ENCODE peak calls at places on chromosomes 3 and 15, in seven cellular contexts. P is sigmoid colon, N is esophagus muscularis mucosa, C is stomach, A is transverse colon, B is HepG2, E is SK-N-SH. X is an unnamed sample.

GRCh38 chr15:39479916-39480315 is 101.0 kb upstream of the THBS1 start:
- DNase-seq in B (no peak), A (no peak), C (no peak), E (no peak), N (peak), P (no peak), X (no peak)

GRCh38 chr3:121552797-121553196 is 7.0 kb upstream of the POLQ start:
- DNase-seq in E (no peak), P (no peak), N (no peak), A (no peak), C (no peak), B (no peak), X (no peak)

GRCh38 chr15:26891448-26891881 is 24.6 kb downstream of the GABRA5 start:
- DNase-seq in A (no peak), P (no peak), C (peak), B (peak), N (peak), E (peak), X (peak)

GRCh38 chr3:69746119-69746518 is 6.9 kb downstream of the MITF start:
- DNase-seq in C (no peak), A (no peak), P (no peak), N (no peak), E (no peak), B (no peak), X (no peak)

GRCh38 chr3:186717039-186717457 is at the start of gene KNG1:
- DNase-seq in C (no peak), E (no peak), P (no peak), B (peak), A (no peak), N (peak), X (no peak)

GRCh38 chr3:46095307-46095706 is 68.0 kb upstream of the XCR1 start:
- DNase-seq in C (no peak), B (no peak), P (no peak), A (no peak), E (no peak), N (no peak), X (no peak)

GRCh38 chr3:22887664-22888291 is 315.3 kb upstream of the UBE2E2 start:
- DNase-seq in B (no peak), N (no peak), A (peak), C (no peak), P (no peak), E (no peak), X (no peak)

GRCh38 chr3:114893361-114893760 is 253.7 kb downstream of the ZBTB20 start:
- DNase-seq in N (no peak), E (no peak), C (no peak), B (no peak), A (no peak), P (no peak), X (no peak)

GRCh38 chr3:148641712-148642111 is 56.0 kb upstream of the AGTR1 start:
- DNase-seq in B (no peak), A (no peak), C (no peak), N (no peak), P (no peak), E (no peak), X (no peak)

GRCh38 chr3:85427467-85427866 is 468.7 kb downstream of the CADM2 start:
- DNase-seq in B (no peak), A (no peak), P (no peak), N (no peak), C (no peak), E (no peak), X (no peak)

GRCh38 chr3:29708884-29709283 is 428.0 kb downstream of the RBMS3 start:
- DNase-seq in B (no peak), N (no peak), C (no peak), P (no peak), E (no peak), A (no peak), X (no peak)

GRCh38 chr15:98532063-98532462 is 116.3 kb upstream of the IGF1R start:
- DNase-seq in A (no peak), E (no peak), P (no peak), N (no peak), B (no peak), C (no peak), X (no peak)

GRCh38 chr3:163543558-163544189 is 1534.6 kb downstream of the SI start:
- DNase-seq in B (no peak), N (no peak), C (no peak), A (no peak), E (no peak), P (no peak), X (no peak)

GRCh38 chr3:183701744-183702143 is 4.1 kb downstream of the YEATS2 start:
- DNase-seq in C (no peak), N (no peak), E (no peak), B (no peak), A (no peak), P (no peak), X (no peak)

GRCh38 chr15:91456251-91456718 is 356.2 kb downstream of the SV2B start:
- DNase-seq in N (no peak), B (no peak), E (no peak), P (no peak), C (no peak), A (no peak), X (no peak)

GRCh38 chr15:80423215-80423614 is 19.0 kb downstream of the ARNT2 start:
- DNase-seq in C (no peak), A (no peak), B (no peak), E (no peak), P (no peak), N (no peak), X (no peak)

GRCh38 chr3:34878488-34878887 is 760.8 kb upstream of the ARPP21 start:
- DNase-seq in E (no peak), A (no peak), C (no peak), P (no peak), N (no peak), B (no peak), X (no peak)

GRCh38 chr3:71702131-71703024 is 22.8 kb downstream of the EIF4E3 start:
- DNase-seq in E (no peak), P (no peak), C (no peak), B (no peak), N (no peak), A (no peak), X (no peak)

GRCh38 chr15:78915341-78916087 is 29.3 kb downstream of the CTSH start:
- DNase-seq in B (no peak), P (peak), E (no peak), C (no peak), N (no peak), A (peak), X (peak)

GRCh38 chr3:148789156-148789555 is 38.5 kb upstream of the CPB1 start:
- DNase-seq in E (no peak), C (no peak), N (no peak), A (no peak), B (no peak), P (no peak), X (no peak)

GRCh38 chr3:113654851-113655250 is 41.6 kb downstream of the USF3 start:
- DNase-seq in E (no peak), C (no peak), N (no peak), B (no peak), A (no peak), P (no peak), X (no peak)

GRCh38 chr15:85800460-85801123 is 5.9 kb upstream of the KLHL25 start:
- DNase-seq in E (no peak), N (no peak), A (peak), C (peak), P (peak), B (peak), X (no peak)

GRCh38 chr3:116155830-116156229 is 289.5 kb downstream of the LSAMP start:
- DNase-seq in B (no peak), P (no peak), E (no peak), A (no peak), N (no peak), C (no peak), X (no peak)

GRCh38 chr3:73484656-73485248 is 140.0 kb downstream of the PDZRN3 start:
- DNase-seq in P (no peak), C (no peak), A (no peak), E (no peak), B (no peak), N (no peak), X (no peak)

GRCh38 chr3:4898454-4899313 is 80.6 kb upstream of the BHLHE40 start:
- DNase-seq in P (no peak), C (no peak), N (no peak), A (no peak), E (no peak), B (no peak), X (no peak)

DNA sequence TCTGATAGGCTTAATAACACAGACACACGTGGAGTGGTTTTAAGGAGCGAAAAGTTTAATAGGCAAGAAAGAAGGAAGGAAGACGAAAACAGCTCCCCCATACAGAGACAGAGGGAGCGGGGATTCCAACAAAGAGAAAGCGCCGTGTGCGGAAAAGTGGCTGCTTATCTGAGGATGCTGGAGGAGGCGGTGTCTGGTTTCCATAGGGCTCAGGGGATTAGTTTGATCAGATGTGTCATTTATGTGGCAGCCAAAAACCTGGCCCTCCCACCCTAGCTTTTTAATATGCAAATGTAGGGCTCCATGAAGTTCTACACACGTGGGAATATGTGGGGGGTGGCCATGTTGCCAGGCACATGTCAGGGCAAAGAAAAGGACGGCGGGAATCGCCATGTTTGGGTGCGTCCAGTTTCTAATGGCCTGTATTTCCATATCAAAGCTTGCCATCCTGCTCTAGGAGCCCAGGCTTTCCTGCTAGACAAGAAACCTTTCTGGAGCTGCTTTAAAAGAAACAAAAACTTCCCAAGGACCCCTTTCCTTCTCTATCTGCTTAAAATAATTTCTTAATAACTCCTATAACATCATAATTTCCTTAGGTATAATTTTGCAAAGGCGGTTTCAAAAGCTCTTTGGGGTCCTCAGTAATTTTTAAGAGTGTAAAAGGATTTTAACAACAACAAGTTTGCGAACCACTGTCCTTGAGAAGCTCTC is 749 bp upstream of the ZNF589 start:
- DNase-seq in E (no peak), A (no peak), N (no peak), B (no peak), P (peak), C (no peak), X (no peak)
- H3K4me3 ChIP-seq in E (no peak), A (peak), N (peak), B (peak), P (peak), C (peak), X (peak)

GRCh38 chr3:143901105-143901504 is 52.8 kb upstream of the SLC9A9 start:
- DNase-seq in E (no peak), A (no peak), B (no peak), N (no peak), C (no peak), P (no peak), X (no peak)

GRCh38 chr3:143895805-143896204 is 47.5 kb upstream of the SLC9A9 start:
- DNase-seq in N (no peak), A (no peak), P (no peak), E (no peak), B (no peak), C (no peak), X (no peak)

GRCh38 chr3:143896486-143896885 is 48.2 kb upstream of the SLC9A9 start:
- DNase-seq in A (no peak), N (no peak), C (no peak), P (no peak), E (no peak), B (no peak), X (no peak)

DNA sequence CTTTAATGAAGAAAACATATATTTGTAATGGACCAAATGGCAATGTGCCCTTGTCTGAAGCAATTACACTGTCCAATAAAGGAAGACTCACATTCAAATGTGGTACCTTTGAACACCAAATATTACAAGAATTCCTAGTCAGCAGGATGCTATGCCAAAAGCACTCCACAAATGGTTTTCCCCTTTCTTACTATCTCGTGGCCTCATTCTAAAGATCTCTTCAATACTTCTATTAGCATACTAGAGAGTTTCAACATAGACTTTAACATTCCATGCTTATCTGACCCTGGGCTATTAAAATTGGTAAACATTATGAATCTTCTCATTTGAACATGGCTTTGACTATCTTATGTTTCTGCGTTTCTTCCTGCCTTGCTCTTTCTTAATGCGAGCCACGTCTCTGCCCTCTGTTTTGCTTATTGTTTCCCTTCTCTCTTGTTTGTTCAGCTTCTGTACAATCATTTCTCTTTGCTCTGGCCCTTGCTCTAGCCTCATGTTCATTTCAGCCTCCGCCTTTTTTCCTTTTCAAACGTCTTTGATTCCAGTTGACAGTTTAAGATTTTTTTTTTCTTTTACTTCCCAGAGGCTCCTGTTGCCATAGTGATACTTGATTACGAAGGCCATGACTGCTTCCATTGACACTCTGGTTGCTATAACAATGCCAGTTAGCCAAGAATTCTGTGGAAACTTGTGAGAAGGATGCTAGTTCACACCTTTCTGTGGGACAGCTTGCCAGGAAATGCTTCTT is 49.5 kb upstream of the SLC9A9 start:
- DNase-seq in P (no peak), E (no peak), B (no peak), A (no peak), N (no peak), C (no peak), X (no peak)
- TF ChIP-seq EP300 in P (no peak), E (no peak), B (no peak), A (no peak), N (no peak), C (no peak), X (no peak)

DNA sequence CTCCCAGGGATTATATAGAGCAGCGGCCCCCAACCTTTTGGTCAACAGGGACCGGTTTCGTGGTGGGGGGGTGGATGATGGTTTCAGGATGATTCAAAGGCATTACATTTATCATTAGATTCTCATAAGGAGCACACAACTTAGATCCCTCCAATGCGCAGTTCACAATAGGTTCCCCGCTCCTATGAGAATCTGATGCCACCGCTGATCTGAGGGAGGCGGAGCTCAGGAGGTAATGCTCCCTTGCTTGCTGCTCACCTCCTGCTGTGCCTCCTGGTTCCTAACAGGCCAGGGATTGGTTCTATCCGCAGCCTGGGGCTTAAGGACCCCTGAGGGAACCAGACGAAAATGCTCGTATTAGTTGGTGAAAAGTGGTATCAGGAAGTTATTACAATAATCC is 1.3 kb upstream of the HACD2 start:
- DNase-seq in C (peak), B (peak), E (peak), A (peak), N (peak), P (no peak), X (peak)
- TF ChIP-seq POLR2AphosphoS5 in C (no peak), B (peak), E (peak), A (no peak), N (no peak), P (no peak), X (no peak)

GRCh38 chr3:50265988-50266387 is 3.0 kb upstream of the SEMA3B start:
- DNase-seq in B (no peak), E (no peak), P (no peak), C (no peak), N (no peak), A (no peak), X (no peak)

GRCh38 chr3:50263443-50264388 is 5.2 kb upstream of the SEMA3B start:
- DNase-seq in N (no peak), E (no peak), B (peak), P (no peak), C (no peak), A (no peak), X (no peak)

GRCh38 chr3:50266808-50267207 is 2.1 kb upstream of the SEMA3B start:
- DNase-seq in C (no peak), B (no peak), N (no peak), P (no peak), A (no peak), E (no peak), X (no peak)

GRCh38 chr3:50264389-50264963 is 4.5 kb upstream of the SEMA3B start:
- DNase-seq in N (peak), P (peak), A (peak), B (peak), C (peak), E (peak), X (peak)

GRCh38 chr3:50264964-50265485 is 3.9 kb upstream of the SEMA3B start:
- DNase-seq in B (no peak), E (no peak), A (peak), N (no peak), C (no peak), P (no peak), X (peak)
- H3K4me3 ChIP-seq in B (peak), E (no peak), A (no peak), N (no peak), C (no peak), P (no peak), X (peak)

GRCh38 chr3:33006571-33007286 is 55.3 kb downstream of the CCR4 start:
- DNase-seq in A (no peak), C (no peak), P (no peak), B (no peak), N (no peak), E (no peak), X (no peak)

GRCh38 chr3:33004961-33005360 is 53.5 kb downstream of the CCR4 start:
- DNase-seq in E (no peak), N (no peak), B (no peak), P (no peak), A (no peak), C (no peak), X (no peak)

GRCh38 chr3:33006081-33006480 is 54.6 kb downstream of the CCR4 start:
- DNase-seq in C (no peak), E (no peak), N (no peak), P (no peak), B (no peak), A (no peak), X (no peak)

GRCh38 chr3:33007776-33008175 is 56.3 kb downstream of the CCR4 start:
- DNase-seq in C (no peak), N (no peak), E (no peak), A (no peak), B (no peak), P (no peak), X (no peak)

DNA sequence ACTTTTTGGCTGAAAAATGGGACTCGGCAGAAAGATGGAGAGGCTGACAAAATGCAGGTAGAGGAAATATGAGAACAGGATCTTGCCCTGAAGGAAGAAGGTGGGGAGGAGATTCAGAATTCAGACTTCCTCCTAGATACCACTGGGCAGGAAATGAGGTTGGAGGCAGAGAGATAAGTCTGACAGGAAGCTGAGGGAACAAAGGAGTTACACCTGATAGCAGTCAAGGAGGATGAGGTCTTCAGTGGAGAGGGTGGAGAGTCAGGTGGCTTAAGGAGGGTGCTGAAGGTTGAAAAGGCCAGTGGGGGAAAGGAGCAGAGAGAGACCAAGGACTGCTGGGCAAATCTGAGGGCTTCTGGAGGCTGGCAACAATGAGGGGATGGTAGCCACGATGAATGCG is 56.8 kb downstream of the CCR4 start:
- DNase-seq in P (no peak), N (no peak), B (no peak), E (no peak), A (no peak), C (no peak), X (no peak)
- TF ChIP-seq EP300 in P (no peak), N (no peak), B (no peak), E (no peak), A (no peak), C (no peak), X (no peak)

DNA sequence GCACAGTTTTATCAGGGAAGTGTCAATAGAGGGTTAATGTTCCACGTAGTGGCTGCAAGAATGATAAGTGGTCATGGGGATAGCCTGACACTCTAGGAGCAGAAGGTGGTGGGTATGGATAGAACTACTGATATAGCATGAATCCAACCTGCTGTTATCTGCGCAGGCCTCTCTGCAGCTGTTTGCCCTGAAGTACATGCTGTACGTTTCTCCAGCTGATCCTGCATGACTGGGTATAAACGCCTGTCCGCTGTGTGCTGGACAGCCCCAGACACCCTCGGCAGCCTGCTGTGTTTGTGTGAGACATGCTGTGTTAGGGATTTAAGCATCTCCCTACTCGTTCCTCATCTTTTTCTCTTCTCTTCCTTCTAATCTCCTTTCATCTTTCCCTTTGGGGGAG is 87.1 kb downstream of the LPP start:
- DNase-seq in B (no peak), E (no peak), A (no peak), C (no peak), P (peak), N (no peak), X (no peak)
- TF ChIP-seq POLR2AphosphoS5 in B (no peak), E (no peak), A (peak), C (peak), P (peak), N (peak), X (no peak)

DNA sequence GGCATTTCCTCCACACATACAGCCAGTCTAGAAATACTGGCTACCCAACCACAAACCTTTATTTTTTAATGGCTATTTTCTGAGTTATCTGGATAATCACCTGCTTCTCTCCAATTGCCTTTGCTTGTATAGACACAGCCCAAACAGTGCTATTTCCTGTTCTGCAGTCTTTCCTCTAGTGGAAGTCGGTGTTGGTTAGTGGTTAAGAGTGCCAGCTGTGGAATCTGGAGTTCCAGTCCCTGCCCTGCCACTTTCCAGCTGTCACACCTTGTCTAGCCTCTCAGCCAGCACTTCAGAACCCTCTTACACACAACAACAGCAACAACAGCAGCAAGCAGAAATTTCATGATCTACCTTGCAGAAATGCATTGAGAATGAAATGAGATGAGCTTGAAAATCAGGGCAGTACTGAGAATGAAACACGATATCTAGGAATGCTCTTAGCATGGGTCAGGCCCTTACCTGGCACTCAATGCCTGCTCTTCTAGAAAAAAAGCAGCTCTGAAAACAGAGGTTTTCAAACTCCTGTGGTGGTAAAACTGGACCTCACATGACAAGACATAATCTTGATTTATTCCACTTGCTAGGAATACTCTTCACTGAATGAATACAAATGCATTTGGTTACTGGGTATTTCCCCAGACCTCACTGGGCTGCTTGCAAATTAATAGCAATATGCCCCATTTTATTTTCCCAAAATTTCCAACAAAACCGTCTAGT is 3.2 kb upstream of the WNT5A start:
- DNase-seq in B (no peak), A (no peak), C (no peak), E (no peak), N (peak), P (no peak), X (peak)
- H3K4me3 ChIP-seq in B (no peak), A (no peak), C (no peak), E (no peak), N (no peak), P (no peak), X (no peak)

X was measured in upper lobe of left lung.